ENCODE peak calls at places on chromosomes 4 and X, in six cellular contexts. E is HepG2, J is K562, B is HCT116, G is endothelial cell of umbilical vein, Z is A549. C is an unnamed sample.
A peak's percentile ranks its signal among the peaks of the same experiment; 100 is the strongest.

GRCh38 chrX:53558646-53559045 is 124.5 kb upstream of the HSD17B10 start:
- DNase-seq in G (no peak), B (no peak), Z (no peak), J (no peak), E (no peak), C (no peak)

GRCh38 chr4:168511780-168512467 is 15.1 kb downstream of the PALLD start:
- DNase-seq in Z (no peak), B (no peak), J (no peak), G (no peak), E (no peak), C (no peak)

GRCh38 chrX:31921236-31921635 is 849.4 kb upstream of the FTHL17 start:
- DNase-seq in J (no peak), B (no peak), G (no peak), E (no peak), Z (no peak), C (no peak)

GRCh38 chr4:147542229-147542990 is 61.5 kb downstream of the EDNRA start:
- DNase-seq in Z (no peak), B (no peak), J (no peak), E (no peak), G (no peak), C (no peak)

GRCh38 chr4:95732061-95732460 is 107.8 kb upstream of the PDHA2 start:
- DNase-seq in G (peak; percentile 13), E (no peak), B (no peak), J (no peak), Z (peak; percentile 26), C (no peak)

GRCh38 chrX:108036298-108036973 is 8.4 kb upstream of the VSIG1 start:
- DNase-seq in Z (peak; percentile 89), E (peak; percentile 89), G (peak; percentile 88), B (no peak), J (peak; percentile 17), C (peak; percentile 1)

GRCh38 chr4:137961051-137961438 is 281.1 kb downstream of the SLC7A11 start:
- DNase-seq in G (no peak), J (no peak), Z (no peak), B (no peak), E (no peak), C (no peak)

GRCh38 chrX:3262906-3263305 is 83.5 kb downstream of the MXRA5 start:
- DNase-seq in B (peak; percentile 28), Z (peak; percentile 14), G (peak; percentile 76), E (peak; percentile 6), J (no peak), C (no peak)

GRCh38 chr4:183449193-183449888 is 4.9 kb downstream of the CDKN2AIP start:
- DNase-seq in G (no peak), B (no peak), J (no peak), E (no peak), Z (no peak), C (no peak)

GRCh38 chr4:176222149-176222548 is 26.8 kb upstream of the SPATA4 start:
- DNase-seq in Z (no peak), J (no peak), B (no peak), E (no peak), G (no peak), C (no peak)

GRCh38 chr4:102344520-102344954 is 745 bp downstream of the SLC39A8 start:
- DNase-seq in Z (peak; percentile 38), G (peak; percentile 63), J (peak; percentile 66), B (peak; percentile 10), E (no peak), C (peak; percentile 84)

GRCh38 chr4:71692198-71692597 is 91.7 kb downstream of the GC start:
- DNase-seq in Z (no peak), J (no peak), G (no peak), E (no peak), B (no peak), C (no peak)

GRCh38 chrX:1300449-1300848 is 31.8 kb downstream of the CSF2RA start:
- DNase-seq in E (no peak), B (no peak), J (no peak), G (no peak), Z (no peak), C (no peak)

GRCh38 chr4:25807101-25807728 is 55.6 kb downstream of the SEL1L3 start:
- DNase-seq in E (no peak), J (no peak), B (no peak), Z (no peak), G (no peak), C (no peak)

GRCh38 chrX:36856849-36857248 is 151.3 kb upstream of the FAM47C start:
- DNase-seq in Z (no peak), J (no peak), E (no peak), G (no peak), B (no peak), C (peak; percentile 2)

GRCh38 chr4:16122784-16123183 is 39.0 kb upstream of the PROM1 start:
- DNase-seq in J (no peak), B (no peak), Z (no peak), G (no peak), E (no peak), C (peak; percentile 15)

GRCh38 chrX:133414399-133415275 is 652 bp downstream of the GPC4 start:
- DNase-seq in Z (no peak), G (no peak), E (no peak), J (no peak), B (no peak), C (no peak)

GRCh38 chr4:152903658-152904057 is 32.5 kb upstream of the FHDC1 start:
- DNase-seq in E (peak; percentile 2), Z (no peak), J (no peak), B (no peak), G (no peak), C (no peak)

GRCh38 chr4:118034061-118034785 is at the start of gene NDST3:
- DNase-seq in J (no peak), G (peak; percentile 62), B (peak; percentile 71), E (peak; percentile 32), Z (peak; percentile 44), C (peak; percentile 82)

GRCh38 chrX:95076449-95076848 is 1402.4 kb downstream of the FAM133A start:
- DNase-seq in B (no peak), Z (no peak), J (peak; percentile 3), E (peak; percentile 2), G (no peak), C (peak; percentile 43)

GRCh38 chrX:123818243-123818642 is 41.6 kb upstream of the XIAP start:
- DNase-seq in E (peak; percentile 63), J (no peak), B (no peak), G (no peak), Z (peak; percentile 68), C (no peak)

GRCh38 chr4:165302658-165303057 is 24.8 kb upstream of the MSMO1 start:
- DNase-seq in J (no peak), G (no peak), Z (no peak), E (no peak), B (no peak), C (no peak)

GRCh38 chr4:136342666-136343065 is 1189.6 kb downstream of the PCDH18 start:
- DNase-seq in Z (no peak), B (no peak), E (no peak), J (no peak), G (no peak), C (no peak)

DNA sequence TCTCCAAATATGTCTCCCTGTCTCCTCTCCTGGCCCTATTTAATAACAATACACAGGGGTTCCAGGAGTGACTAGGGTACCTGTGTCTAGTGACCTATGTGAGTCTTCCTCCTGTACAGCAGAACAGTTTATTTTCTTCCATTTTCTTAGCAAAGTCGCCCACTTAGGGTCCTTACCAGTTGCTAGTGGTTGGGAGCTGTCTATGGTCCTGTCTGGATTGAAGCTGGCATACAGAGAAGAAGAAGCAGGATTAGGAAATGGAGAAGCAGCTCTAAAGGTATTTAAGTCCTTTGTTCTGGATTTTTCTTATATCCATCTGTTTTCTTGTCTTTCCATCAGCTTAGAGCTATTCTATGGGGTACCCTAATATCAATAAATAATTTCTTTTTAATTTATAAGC is 587.1 kb upstream of the CPEB2 start:
- DNase-seq in B (no peak), E (no peak), J (no peak), G (no peak), Z (no peak), C (peak; percentile 40)
- TF ChIP-seq MAX in B (no peak), E (no peak), J (no peak), G (no peak), Z (no peak), C (no peak)

DNA sequence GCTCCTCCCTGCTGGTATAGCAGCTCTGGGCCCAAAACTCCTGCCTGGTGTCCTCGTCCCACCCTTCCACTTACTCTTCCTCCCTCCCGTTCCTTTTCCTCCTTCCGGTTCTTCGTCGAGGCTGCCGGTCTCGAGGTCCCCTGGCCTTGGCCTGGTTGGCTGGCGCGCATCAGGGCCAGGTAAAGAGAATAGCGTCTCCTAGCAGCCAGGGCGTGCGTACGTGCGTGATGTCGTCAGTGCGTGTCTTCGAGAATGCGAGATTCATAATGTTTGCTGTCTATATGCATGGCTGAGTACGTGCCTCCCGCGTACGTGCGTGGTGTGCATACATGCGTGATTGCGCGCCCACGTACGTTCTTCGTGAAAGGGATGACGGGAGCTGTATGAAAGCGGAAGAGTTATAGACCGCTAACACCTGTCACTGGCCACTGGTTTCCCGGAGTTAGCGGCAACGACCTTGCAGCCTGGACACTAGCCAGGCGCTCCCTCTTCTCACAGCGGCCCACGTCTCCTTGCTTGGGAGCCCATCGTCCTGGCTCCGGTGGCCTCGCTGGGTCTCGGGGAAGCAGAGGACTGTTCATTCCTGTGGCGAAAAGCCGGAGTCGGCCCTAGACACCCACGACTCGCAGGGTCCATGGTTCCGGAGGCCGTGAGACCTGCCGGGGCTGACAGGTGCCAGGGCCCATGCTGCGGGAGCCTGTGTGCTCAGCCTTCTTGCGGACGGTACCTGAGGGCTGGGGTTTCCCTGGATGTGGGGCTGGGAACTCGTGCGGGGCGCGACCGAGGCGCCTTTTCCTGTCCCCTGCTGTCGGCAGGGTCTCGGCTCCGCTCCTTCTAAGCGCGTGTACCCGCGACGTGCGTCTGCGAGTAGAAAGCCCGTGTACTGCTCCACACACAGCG is at the start of gene EOLA1:
- DNase-seq in Z (peak; percentile 72), G (peak; percentile 96), E (peak; percentile 92), J (no peak), B (peak; percentile 90), C (peak; percentile 97)
- TF ChIP-seq POLR2A in Z (peak; percentile 39), G (peak; percentile 38), E (peak; percentile 50), J (peak; percentile 69), B (peak; percentile 60), C (peak; percentile 37)

DNA sequence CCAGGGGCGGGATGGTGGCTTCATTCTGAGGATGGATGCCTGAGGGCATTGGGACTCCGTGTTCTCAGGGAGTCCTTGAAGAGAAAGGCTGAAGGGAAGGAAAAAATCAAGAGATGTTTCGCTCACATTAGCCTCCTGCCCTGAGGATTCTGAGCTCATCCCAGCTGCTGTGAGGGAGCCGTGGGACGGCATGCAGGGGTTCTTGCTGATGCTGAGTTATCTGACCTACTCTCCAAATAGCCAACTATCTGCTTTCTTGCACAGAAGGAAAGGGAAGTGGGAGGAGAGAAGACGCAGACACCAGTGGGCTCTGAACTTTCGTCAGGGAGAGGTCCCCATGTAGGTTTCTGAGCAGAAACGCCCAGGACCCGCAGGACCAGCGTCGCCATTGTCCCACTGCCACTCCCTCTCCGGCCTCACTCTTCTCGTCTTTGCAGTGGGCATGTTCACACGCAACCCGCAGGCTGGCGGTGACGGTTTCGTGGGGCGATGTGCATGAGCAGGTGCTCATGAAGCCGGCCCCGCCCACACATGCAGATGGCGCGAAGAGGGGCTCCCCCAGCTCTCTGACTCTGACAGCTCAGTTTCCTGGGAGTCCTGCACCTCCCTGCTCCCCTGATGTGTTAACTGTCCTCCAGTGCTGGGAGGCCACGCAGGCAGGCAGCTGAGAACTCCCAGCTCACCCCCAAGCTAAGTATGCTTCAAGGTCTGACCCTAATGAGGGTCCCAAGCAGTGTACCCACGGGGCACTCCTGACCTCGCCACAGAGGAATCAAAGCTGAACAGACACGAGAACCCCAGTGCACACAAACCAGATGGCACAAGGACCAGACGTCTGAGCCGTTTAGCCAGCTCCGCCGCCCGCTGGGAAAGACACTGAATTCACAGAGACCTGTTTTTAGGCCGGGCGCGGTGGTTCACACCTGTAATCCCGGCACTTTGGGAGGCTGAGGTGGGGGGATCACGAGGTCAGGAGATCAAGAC is 13.6 kb upstream of the ABLIM2 start:
- DNase-seq in Z (no peak), B (no peak), G (no peak), E (no peak), J (no peak), C (no peak)
- TF ChIP-seq MAX in Z (no peak), B (no peak), G (no peak), E (no peak), J (no peak), C (no peak)

GRCh38 chr4:128812360-128812958 is 3.0 kb downstream of the JADE1 start:
- DNase-seq in G (peak; percentile 68), E (peak; percentile 76), J (no peak), Z (peak; percentile 34), B (peak; percentile 19), C (peak; percentile 74)
- TF ChIP-seq POLR2A in G (peak; percentile 18), E (peak; percentile 53), J (no peak), Z (no peak), B (no peak), C (no peak)

C was measured in NB4.